ENCODE peak calls at places on chromosomes 3 and 15, in seven cellular contexts. G, Z, J, P, D, R and O are unnamed samples.

GRCh38 chr15:51312132-51312531 is 26.3 kb downstream of the CYP19A1 start:
- DNase-seq in G (peak; percentile 48), Z (no peak), J (no peak), P (no peak), D (no peak), R (no peak), O (no peak)

GRCh38 chr3:111311709-111312235 is 230.2 kb upstream of the CD96 start:
- DNase-seq in G (peak; percentile 83), Z (no peak), J (no peak), P (no peak), D (no peak), R (no peak), O (no peak)

GRCh38 chr15:100309984-100310291 is 31.8 kb downstream of the ADAMTS17 start:
- DNase-seq in G (no peak), Z (no peak), J (no peak), P (no peak), D (no peak), R (no peak), O (no peak)

GRCh38 chr3:61687206-61687605 is 125.8 kb downstream of the PTPRG start:
- DNase-seq in G (no peak), Z (no peak), J (no peak), P (no peak), D (no peak), R (no peak), O (no peak)

GRCh38 chr3:10015476-10015904 is 10.7 kb upstream of the FANCD2 start:
- DNase-seq in G (peak; percentile 96), Z (no peak), J (no peak), P (peak; percentile 93), D (peak; percentile 87), R (peak; percentile 92), O (peak; percentile 97)

GRCh38 chr3:50245831-50246516 is 10.0 kb downstream of the GNAI2 start:
- DNase-seq in G (peak; percentile 34), Z (peak; percentile 89), J (peak; percentile 95), P (peak; percentile 96), D (peak; percentile 87), R (peak; percentile 90), O (peak; percentile 94)

GRCh38 chr3:194690501-194691372 is 5.1 kb downstream of the FAM43A start:
- DNase-seq in G (peak; percentile 32), Z (peak; percentile 62), J (no peak), P (no peak), D (no peak), R (peak; percentile 66), O (no peak)

GRCh38 chr3:69204315-69204957 is 82.0 kb upstream of the LMOD3 start:
- DNase-seq in G (peak; percentile 24), Z (no peak), J (no peak), P (no peak), D (no peak), R (no peak), O (no peak)

DNA sequence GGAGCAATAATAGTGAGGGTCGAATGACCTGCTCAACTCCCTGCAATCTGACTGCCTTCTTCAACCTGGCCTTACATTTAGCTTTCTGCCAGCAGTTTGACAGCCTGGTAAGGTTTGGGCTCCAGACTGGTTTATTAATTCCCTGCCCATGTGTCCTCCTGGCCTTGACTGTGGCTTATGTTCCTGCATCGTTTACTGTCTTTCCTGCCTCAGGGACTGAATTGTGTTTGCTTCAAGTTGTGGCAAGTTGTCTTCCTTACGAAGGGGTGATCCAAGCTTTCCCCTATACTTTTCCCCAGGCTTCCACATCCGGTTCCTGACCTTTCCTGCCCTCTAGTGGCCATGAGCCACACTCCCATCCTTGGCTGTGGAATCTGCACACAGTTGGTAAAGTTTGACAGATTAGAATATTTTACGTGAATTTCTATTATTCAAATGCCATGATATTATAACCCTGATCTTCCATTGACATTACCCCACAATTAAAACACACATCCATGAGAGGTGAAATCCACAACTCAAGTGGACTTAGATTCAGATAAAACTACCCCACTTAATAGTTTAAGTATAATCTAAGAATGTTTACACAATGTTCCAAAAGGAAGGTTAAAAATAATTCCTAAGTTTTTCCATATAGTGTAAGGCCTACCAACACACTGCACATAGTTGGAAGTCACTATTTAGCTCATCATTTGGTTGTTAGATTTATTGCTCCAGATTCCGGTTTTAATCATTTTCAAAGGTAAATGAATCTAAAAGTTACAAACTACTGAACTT is 95.7 kb downstream of the NEDD4 start:
- DNase-seq in G (peak; percentile 51), Z (peak; percentile 14), J (no peak), P (peak; percentile 72), D (peak; percentile 42), R (peak; percentile 42), O (peak; percentile 31)
- H3K4me3 ChIP-seq in G (no peak overlapping the region), Z (no peak overlapping the region), J (no peak overlapping the region), P (no peak overlapping the region), D (no peak overlapping the region), R (no peak overlapping the region), O (no peak overlapping the region)

GRCh38 chr15:98792117-98792516 is 143.8 kb downstream of the IGF1R start:
- DNase-seq in G (no peak), Z (no peak), J (no peak), P (no peak), D (no peak), R (no peak), O (no peak)
- H3K4me1 ChIP-seq in G (peaks cover 4% of the 10 kb centered on the region), Z (no peaks in the 10 kb centered on the region), J (peaks cover 9% of the 10 kb centered on the region), P (peaks cover 9% of the 10 kb centered on the region), D (peaks cover 12% of the 10 kb centered on the region), R (no peaks in the 10 kb centered on the region), O (peaks cover 99% of the 10 kb centered on the region)

GRCh38 chr3:102183186-102183585 is 251.6 kb upstream of the ZPLD1 start:
- DNase-seq in G (no peak), Z (no peak), J (no peak), P (no peak), D (no peak), R (no peak), O (no peak)

GRCh38 chr3:102180291-102180931 is 254.4 kb upstream of the ZPLD1 start:
- DNase-seq in G (peak; percentile 94), Z (no peak), J (no peak), P (no peak), D (no peak), R (no peak), O (no peak)

GRCh38 chr3:102182162-102182561 is 252.7 kb upstream of the ZPLD1 start:
- DNase-seq in G (peak; percentile 94), Z (no peak), J (no peak), P (no peak), D (no peak), R (no peak), O (no peak)

GRCh38 chr3:102179321-102180290 is 255.2 kb upstream of the ZPLD1 start:
- DNase-seq in G (peak; percentile 63), Z (no peak), J (no peak), P (no peak), D (no peak), R (no peak), O (no peak)

DNA sequence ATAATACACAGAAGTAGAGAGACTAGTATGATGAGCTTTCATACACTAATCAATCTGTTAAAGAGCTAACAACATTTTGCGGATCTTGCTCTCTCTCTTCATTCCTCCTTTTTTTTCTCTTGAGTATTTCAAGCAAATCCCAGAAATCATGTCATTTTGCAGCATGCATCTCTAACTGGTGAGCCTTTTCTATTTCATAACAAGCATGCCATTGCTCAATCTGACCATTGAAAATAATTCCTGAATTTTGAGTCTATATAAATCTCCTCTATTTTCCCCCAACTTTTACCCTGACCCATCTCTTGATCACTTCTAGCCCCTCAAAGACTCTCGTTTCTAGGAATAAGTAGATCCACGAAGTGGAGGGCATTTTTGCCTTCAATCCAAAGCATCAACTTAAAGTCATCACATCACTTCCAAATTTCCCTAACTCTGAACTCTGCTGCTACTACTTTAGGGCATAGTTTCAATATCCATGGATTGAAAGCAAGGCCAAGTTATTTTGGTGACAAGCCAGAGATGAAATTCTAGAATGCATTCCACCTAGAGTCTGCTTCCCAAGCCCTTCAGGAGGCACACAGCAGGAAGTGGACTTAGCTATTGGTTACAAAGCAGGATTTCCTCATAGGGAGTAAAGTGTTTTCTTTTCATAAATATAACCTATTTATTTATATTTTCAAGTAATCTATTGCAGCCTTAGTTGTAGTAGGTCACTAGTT is 253.5 kb upstream of the ZPLD1 start:
- DNase-seq in G (peak; percentile 86), Z (no peak), J (no peak), P (no peak), D (no peak), R (no peak), O (no peak)
- H3K9me3 ChIP-seq in G (no peaks in the 10 kb centered on the region), Z (no peaks in the 10 kb centered on the region), J (no peaks in the 10 kb centered on the region), P (no peaks in the 10 kb centered on the region), D (no peaks in the 10 kb centered on the region), R (no peaks in the 10 kb centered on the region), O (no peaks in the 10 kb centered on the region)

GRCh38 chr15:52528465-52529288 is at the start of gene MYO5A:
- DNase-seq in G (peak; percentile 69), Z (peak; percentile 91), J (peak; percentile 90), P (peak; percentile 90), D (peak; percentile 65), R (peak; percentile 65), O (peak; percentile 66)

GRCh38 chr15:52527196-52527897 is 1.3 kb downstream of the MYO5A start:
- DNase-seq in G (no peak), Z (no peak), J (no peak), P (no peak), D (no peak), R (no peak), O (no peak)

GRCh38 chr15:52529940-52530339 is 1.3 kb upstream of the MYO5A start:
- DNase-seq in G (no peak), Z (no peak), J (no peak), P (no peak), D (no peak), R (no peak), O (no peak)

GRCh38 chr15:52529289-52529929 is 729 bp upstream of the MYO5A start:
- DNase-seq in G (no peak), Z (peak; percentile 59), J (peak; percentile 49), P (no peak), D (no peak), R (no peak), O (no peak)

GRCh38 chr15:52527898-52528464 is 699 bp downstream of the MYO5A start:
- DNase-seq in G (peak; percentile 35), Z (peak; percentile 61), J (peak; percentile 61), P (peak; percentile 56), D (no peak), R (peak; percentile 27), O (peak; percentile 68)
- H3K4me3 ChIP-seq in G (peak overlapping the region; percentile 90), Z (peak overlapping the region; percentile 95), J (peak overlapping the region; percentile 63), P (peak overlapping the region; percentile 85), D (peak overlapping the region; percentile 79), R (peak overlapping the region; percentile 93), O (peak overlapping the region; percentile 87)

DNA sequence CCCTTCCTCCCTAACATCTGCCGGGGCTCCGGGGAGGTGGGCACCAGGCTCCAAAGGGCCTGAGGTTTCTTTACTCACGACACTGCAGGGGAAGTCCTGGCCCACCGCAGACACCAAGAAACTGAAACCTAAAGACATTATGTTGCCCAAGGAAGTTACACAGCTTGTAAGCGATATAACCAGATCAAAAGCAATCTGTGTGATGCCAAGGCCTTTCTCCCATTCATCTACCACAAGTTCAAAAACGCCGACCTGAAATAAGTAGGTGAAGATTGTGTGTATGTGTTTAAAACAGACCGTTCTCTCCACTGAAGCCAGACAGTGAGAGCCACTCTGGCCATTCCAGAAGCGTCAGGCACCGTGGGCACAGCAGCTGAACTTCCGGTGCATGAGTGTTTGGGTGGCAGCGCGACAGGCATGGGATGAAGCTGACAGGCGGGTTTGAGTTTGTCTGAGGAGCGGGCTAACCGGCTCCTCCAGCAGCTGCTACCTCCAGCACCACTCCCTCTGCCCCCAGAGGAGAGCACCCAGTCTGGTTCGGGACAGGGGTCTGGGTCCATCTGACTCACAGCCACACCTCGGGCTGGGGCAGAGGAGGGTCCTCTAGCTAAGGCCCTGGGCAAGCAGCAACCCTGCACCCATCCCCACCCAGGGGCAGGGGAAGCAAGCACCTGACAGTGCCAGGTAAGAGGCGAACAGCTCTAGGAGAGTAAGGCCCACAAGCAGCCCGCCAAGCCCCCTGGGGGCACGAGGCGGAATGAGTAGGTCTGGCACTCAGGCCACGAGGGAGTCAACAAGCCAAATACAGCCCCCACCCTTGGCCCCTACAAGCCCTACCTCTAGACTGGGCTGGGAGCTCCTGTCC is 1.3 kb downstream of the TNK2 start:
- DNase-seq in G (no peak), Z (peak; percentile 66), J (peak; percentile 85), P (peak; percentile 72), D (peak; percentile 59), R (no peak), O (no peak)
- H3K4me1 ChIP-seq in G (peaks cover 11% of the 10 kb centered on the region), Z (peaks cover 58% of the 10 kb centered on the region), J (peaks cover 56% of the 10 kb centered on the region), P (peaks cover 11% of the 10 kb centered on the region), D (peaks cover 28% of the 10 kb centered on the region), R (peaks cover 18% of the 10 kb centered on the region), O (no peaks in the 10 kb centered on the region)

GRCh38 chr3:136036306-136036705 is 70.8 kb downstream of the PPP2R3A start:
- DNase-seq in G (no peak), Z (no peak), J (no peak), P (no peak), D (no peak), R (no peak), O (no peak)
- H3K9me3 ChIP-seq in G (no peaks in the 10 kb centered on the region), Z (no peaks in the 10 kb centered on the region), J (no peaks in the 10 kb centered on the region), P (no peaks in the 10 kb centered on the region), D (no peaks in the 10 kb centered on the region), R (no peaks in the 10 kb centered on the region), O (no peaks in the 10 kb centered on the region)